ENCODE peak calls at places on chromosome 5, in five cellular contexts. C, X, N, K and R are unnamed samples.

GRCh38 chr5:96051401-96051830 is 89.8 kb upstream of the ELL2 start:
- DNase-seq in C (no peak), X (no peak), K (no peak), N (no peak), R (no peak)

GRCh38 chr5:80054682-80055081 is 19.5 kb downstream of the THBS4 start:
- DNase-seq in N (no peak), X (no peak), C (peak), K (no peak), R (peak)

GRCh38 chr5:123718238-123718637 is 206.3 kb downstream of the CSNK1G3 start:
- DNase-seq in N (no peak), K (no peak), X (no peak), C (peak), R (no peak)

GRCh38 chr5:141484499-141485304 is at the start of gene PCDHGC4:
- DNase-seq in N (peak), C (no peak), X (peak), K (peak), R (peak)

GRCh38 chr5:107121793-107122519 is 548.8 kb downstream of the EFNA5 start:
- DNase-seq in X (no peak), N (no peak), K (no peak), C (no peak), R (no peak)

GRCh38 chr5:144352318-144352717 is 181.6 kb downstream of the KCTD16 start:
- DNase-seq in K (no peak), C (no peak), X (no peak), N (no peak), R (no peak)

GRCh38 chr5:143642791-143643190 is 169.2 kb upstream of the HMHB1 start:
- DNase-seq in X (no peak), K (no peak), C (peak), N (no peak), R (no peak)

GRCh38 chr5:71830626-71831539 is 111.8 kb downstream of the CARTPT start:
- DNase-seq in C (peak), N (no peak), K (no peak), X (peak), R (no peak)

GRCh38 chr5:122715095-122715494 is 59.8 kb upstream of the SNX2 start:
- DNase-seq in C (peak), X (peak), N (no peak), K (no peak), R (peak)

GRCh38 chr5:68289576-68289975 is 74.0 kb downstream of the PIK3R1 start:
- DNase-seq in K (no peak), N (no peak), C (no peak), X (peak), R (no peak)

GRCh38 chr5:80963966-80964481 is 3.9 kb downstream of the RASGRF2 start:
- DNase-seq in C (peak), X (peak), K (no peak), N (no peak), R (peak)

GRCh38 chr5:72598461-72599433 is 91.5 kb upstream of the ZNF366 start:
- DNase-seq in C (peak), K (no peak), N (no peak), X (peak), R (peak)

GRCh38 chr5:7872517-7873149 is 3.7 kb downstream of the MTRR start:
- DNase-seq in X (no peak), N (no peak), K (no peak), C (peak), R (no peak)

GRCh38 chr5:132263548-132264261 is 6.2 kb downstream of the PDLIM4 start:
- DNase-seq in K (peak), C (peak), N (no peak), X (peak), R (peak)

GRCh38 chr5:148125641-148126040 is 42.7 kb upstream of the SPINK14 start:
- DNase-seq in X (peak), C (peak), N (no peak), K (no peak), R (no peak)

GRCh38 chr5:95668216-95668615 is 14.6 kb downstream of the SPATA9 start:
- DNase-seq in N (no peak), X (no peak), C (peak), K (no peak), R (no peak)

GRCh38 chr5:31581498-31582099 is 49.5 kb downstream of the C5orf22 start:
- DNase-seq in K (no peak), X (peak), N (peak), C (peak), R (no peak)

GRCh38 chr5:32228816-32229215 is 54.7 kb upstream of the GOLPH3 start:
- DNase-seq in X (no peak), C (no peak), K (no peak), N (no peak), R (peak)

GRCh38 chr5:141650851-141651727 is at the start of gene FCHSD1:
- DNase-seq in K (peak), C (peak), X (peak), N (peak), R (peak)

GRCh38 chr5:10662661-10663245 is 98.3 kb downstream of the DAP start:
- DNase-seq in X (no peak), C (no peak), K (no peak), N (no peak), R (no peak)

GRCh38 chr5:27241564-27242257 is 203.3 kb upstream of the CDH9 start:
- DNase-seq in X (peak), K (no peak), C (peak), N (no peak), R (peak)

GRCh38 chr5:14854806-14855205 is 16.8 kb downstream of the ANKH start:
- DNase-seq in X (no peak), C (no peak), N (no peak), K (no peak), R (no peak)

GRCh38 chr5:170302729-170303501 is 5.3 kb upstream of the LCP2 start:
- DNase-seq in C (no peak), X (peak), N (no peak), K (peak), R (peak)

GRCh38 chr5:96075579-96076289 is 114.1 kb upstream of the ELL2 start:
- DNase-seq in X (no peak), C (no peak), N (no peak), K (no peak), R (no peak)

GRCh38 chr5:7347377-7347776 is 48.6 kb upstream of the ADCY2 start:
- DNase-seq in N (no peak), K (peak), X (no peak), C (no peak), R (no peak)

GRCh38 chr5:119218830-119219782 is 136.7 kb upstream of the TNFAIP8 start:
- DNase-seq in N (no peak), K (no peak), X (no peak), C (peak), R (no peak)

GRCh38 chr5:107580902-107581823 is 89.6 kb downstream of the EFNA5 start:
- DNase-seq in C (no peak), N (no peak), K (no peak), X (no peak), R (peak)

GRCh38 chr5:59133801-59134261 is 551.0 kb downstream of the RAB3C start:
- DNase-seq in N (no peak), C (peak), X (peak), K (no peak), R (peak)

GRCh38 chr5:59130441-59130840 is 547.6 kb downstream of the RAB3C start:
- DNase-seq in C (peak), K (no peak), N (no peak), X (peak), R (no peak)

GRCh38 chr5:59134770-59135169 is 551.9 kb downstream of the RAB3C start:
- DNase-seq in K (no peak), C (no peak), N (no peak), X (no peak), R (no peak)

GRCh38 chr5:59128646-59129290 is 545.9 kb downstream of the RAB3C start:
- DNase-seq in C (no peak), K (no peak), X (no peak), N (no peak), R (no peak)

DNA sequence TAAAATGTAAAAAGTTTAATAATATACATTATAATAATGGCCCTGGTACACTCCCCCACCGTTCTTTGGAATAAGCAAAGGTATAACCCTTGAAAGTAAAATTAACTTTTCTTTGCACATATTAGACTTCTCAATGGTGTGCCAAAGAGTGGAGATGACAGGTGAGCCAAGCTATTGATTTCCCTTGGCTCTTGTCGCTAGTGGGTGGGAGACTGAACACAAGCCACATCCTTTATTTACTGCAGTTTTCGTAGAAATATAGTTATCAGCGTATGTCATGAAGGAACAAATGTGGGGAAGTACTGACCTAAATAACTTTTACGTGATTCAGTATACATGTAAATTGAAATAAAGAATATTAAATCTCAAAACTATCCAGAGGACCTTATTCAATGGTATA is 549.3 kb downstream of the RAB3C start:
- DNase-seq in K (no peak), N (no peak), X (no peak), C (no peak), R (no peak)
- H3K14ac ChIP-seq in K (no peak), N (no peak), X (no peak), C (no peak), R (no peak)

GRCh38 chr5:178204205-178205009 is at the start of gene HNRNPAB:
- DNase-seq in C (peak), N (peak), X (peak), K (peak), R (peak)
- H3K14ac ChIP-seq in C (peak), N (peak), X (no peak), K (peak), R (peak)

DNA sequence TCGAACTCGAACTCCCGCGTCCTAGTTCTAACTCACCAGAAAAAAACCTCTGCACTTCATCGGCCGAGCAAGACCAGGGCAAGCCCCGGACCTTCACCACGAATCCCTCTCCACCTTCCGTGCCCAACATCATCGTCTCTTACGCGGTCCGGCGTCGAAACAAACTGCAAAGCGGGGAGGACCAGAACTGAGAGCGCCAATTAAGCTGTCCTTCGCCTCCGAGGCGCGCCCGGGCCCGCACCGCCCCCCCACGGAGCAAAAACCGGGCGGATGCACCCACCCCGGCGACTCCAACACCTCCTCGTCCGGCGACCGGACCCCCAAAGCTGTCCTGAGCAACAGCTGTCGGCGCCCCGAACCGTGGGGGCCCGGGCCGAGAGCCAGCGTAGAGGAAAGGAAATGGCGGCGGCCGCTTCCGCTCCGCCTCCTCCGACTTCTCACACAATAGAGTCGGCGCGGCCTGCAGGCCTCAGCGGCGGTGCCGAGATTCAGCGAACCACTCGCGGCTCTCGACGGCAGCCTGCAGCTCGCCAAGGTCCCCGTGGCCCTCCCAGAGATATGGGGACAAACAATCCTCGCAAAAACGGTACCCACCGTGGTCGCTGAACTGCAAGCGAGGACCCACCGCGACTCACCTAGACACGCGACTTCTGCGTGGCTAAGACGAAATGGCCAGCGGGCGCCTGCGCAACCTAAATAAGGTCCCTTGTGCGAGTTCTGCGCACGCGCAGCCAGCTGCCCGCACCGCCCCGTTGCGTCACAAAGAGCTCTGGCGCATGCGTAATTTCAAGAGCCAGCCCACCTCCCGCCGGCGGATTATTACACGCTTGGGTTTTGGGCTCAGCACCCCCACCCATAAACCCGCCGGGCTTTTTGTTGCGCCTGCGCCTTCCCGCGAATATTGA is at the start of gene HNRNPH1:
- DNase-seq in C (peak), N (peak), K (peak), X (peak), R (peak)
- H3K14ac ChIP-seq in C (peak), N (peak), K (peak), X (peak), R (peak)

GRCh38 chr5:82594097-82594496 is 315.9 kb upstream of the RPS23 start:
- DNase-seq in X (no peak), K (no peak), N (no peak), C (peak), R (no peak)
- H3K14ac ChIP-seq in X (no peak), K (no peak), N (no peak), C (no peak), R (no peak)

GRCh38 chr5:53971096-53971495 is 339.3 kb downstream of the ARL15 start:
- DNase-seq in N (no peak), C (no peak), X (no peak), K (no peak), R (no peak)

GRCh38 chr5:53970510-53970909 is 339.9 kb downstream of the ARL15 start:
- DNase-seq in N (no peak), X (no peak), K (no peak), C (peak), R (no peak)

GRCh38 chr5:53971566-53971965 is 338.8 kb downstream of the ARL15 start:
- DNase-seq in N (no peak), K (no peak), X (no peak), C (peak), R (peak)

GRCh38 chr5:53972314-53972713 is 338.1 kb downstream of the ARL15 start:
- DNase-seq in C (no peak), X (no peak), K (no peak), N (no peak), R (no peak)

DNA sequence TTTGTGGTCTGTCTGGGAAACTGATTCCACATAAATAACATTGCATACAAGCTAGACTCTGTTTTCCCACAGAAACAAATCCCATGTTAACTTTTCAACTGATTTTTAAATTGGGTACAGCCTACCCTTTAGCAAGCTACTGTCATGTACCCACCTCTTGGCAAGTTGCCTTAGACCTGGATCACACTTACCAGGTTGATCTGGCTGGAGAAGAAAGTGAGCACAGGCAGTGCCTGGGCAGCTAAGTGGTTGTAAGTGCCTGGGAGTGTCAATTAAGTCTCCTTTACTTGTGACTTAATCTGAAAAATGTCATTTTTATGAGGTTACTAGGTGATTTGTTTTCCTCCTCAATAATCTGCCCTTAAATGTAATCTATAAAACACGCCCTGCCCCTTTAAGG is 336.4 kb downstream of the ARL15 start:
- DNase-seq in C (no peak), K (no peak), X (no peak), N (no peak), R (no peak)
- H3K14ac ChIP-seq in C (no peak), K (no peak), X (no peak), N (no peak), R (no peak)

DNA sequence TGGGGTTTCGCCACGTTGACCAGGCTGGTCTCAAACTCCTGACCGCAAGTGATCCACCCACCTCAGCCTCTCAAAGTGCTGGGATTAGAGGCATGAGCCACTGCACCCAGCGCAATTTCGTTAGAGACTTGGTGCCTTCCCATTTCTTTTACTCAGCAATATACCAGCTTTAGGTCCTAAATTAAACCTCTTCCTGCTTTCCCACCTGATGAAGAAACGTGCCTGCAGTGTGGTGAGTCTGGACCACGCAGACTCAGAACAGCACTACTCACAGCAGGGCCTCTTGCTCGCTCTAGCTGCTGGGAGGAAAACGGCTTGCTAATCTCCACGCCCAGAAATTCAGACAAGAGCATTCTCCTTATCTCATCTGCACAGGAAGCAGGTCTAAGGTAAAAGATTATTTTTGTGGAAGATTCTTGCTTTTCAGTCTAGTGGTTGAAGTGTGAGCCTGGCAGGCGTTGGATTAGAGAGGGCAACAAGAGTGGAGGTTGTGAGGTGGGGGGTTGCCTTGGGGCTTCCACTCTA is at the start of gene S100Z:
- DNase-seq in K (no peak), X (no peak), N (no peak), C (no peak), R (peak)
- H3K14ac ChIP-seq in K (no peak), X (no peak), N (no peak), C (peak), R (no peak)

GRCh38 chr5:1515311-1515920 is 8.3 kb downstream of the LPCAT1 start:
- DNase-seq in K (peak), C (no peak), X (no peak), N (no peak), R (no peak)

GRCh38 chr5:1513326-1514026 is 10.3 kb downstream of the LPCAT1 start:
- DNase-seq in N (no peak), X (no peak), K (peak), C (no peak), R (no peak)

GRCh38 chr5:1515921-1516571 is 7.7 kb downstream of the LPCAT1 start:
- DNase-seq in C (peak), X (peak), N (no peak), K (peak), R (peak)

GRCh38 chr5:1512541-1513291 is 11.0 kb downstream of the LPCAT1 start:
- DNase-seq in N (no peak), C (no peak), X (no peak), K (peak), R (peak)

DNA sequence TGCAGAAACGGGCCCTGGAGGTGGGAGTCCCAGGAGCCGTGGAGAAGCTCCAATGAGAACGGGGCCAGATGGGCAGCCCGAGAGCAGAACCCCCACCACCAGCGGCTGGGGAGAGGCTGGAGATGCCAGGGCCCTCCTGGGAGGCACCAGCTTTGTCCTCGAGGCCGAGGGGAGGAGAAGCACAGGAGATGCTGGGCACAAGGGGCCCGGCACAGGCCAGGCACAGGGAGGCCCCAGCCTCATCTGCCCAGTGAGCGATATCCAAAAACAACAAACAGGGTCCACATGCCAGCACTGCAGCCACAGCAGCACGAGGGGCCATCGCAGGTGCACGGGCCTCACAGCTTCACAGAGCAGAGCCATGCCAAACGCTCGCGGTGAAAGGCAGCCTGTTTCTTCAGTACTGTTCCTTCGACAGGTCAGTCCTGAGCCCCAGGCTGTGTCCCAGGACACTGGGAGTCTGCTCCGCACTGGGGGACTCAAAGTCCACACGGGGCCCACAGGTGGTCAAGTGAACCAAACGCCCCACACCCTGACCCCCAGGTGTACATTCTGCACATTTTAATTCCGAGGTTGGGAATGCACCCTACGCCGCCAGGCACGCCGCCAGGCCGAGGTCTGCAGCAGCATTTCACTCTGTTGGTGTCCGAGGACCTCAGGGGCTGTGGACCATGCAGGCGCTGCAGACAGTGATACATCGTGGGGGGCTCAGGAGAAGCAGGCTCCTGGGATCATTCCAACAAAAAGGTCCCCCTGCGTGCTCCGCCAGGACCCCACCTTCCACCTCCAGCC is 9.5 kb downstream of the LPCAT1 start:
- DNase-seq in C (no peak), K (peak), N (no peak), X (no peak), R (peak)
- H3K14ac ChIP-seq in C (no peak), K (peak), N (no peak), X (no peak), R (peak)

GRCh38 chr5:180810210-180811011 is 7.8 kb upstream of the MGAT1 start:
- DNase-seq in K (peak), N (peak), C (peak), X (peak), R (peak)
- H3K14ac ChIP-seq in K (peak), N (peak), C (peak), X (no peak), R (peak)